ENCODE peak calls at places on chromosomes 2 and 18, in nine cellular contexts. G is cardiac muscle cell; H is brain microvascular endothelial cell; I is choroid plexus epithelial cell; Y is epithelial cell of esophagus; R is upper lobe of right lung; K is psoas muscle; Q is CD4-positive, alpha-beta memory T cell; W is uterus. L is an unnamed sample.

GRCh38 chr18:43524260-43524659 is 247.0 kb upstream of the SYT4 start:
- DNase-seq in G (no peak), H (no peak), I (no peak), Y (no peak), R (no peak), K (no peak), Q (no peak), W (no peak), L (no peak)

GRCh38 chr18:12990977-12991838 is at the start of gene CEP192:
- DNase-seq in G (peak), H (peak), I (peak), Y (peak), R (peak), K (peak), Q (peak), W (peak), L (peak)

GRCh38 chr18:32919799-32920198 is 147.0 kb upstream of the KLHL14 start:
- DNase-seq in G (no peak), H (no peak), I (peak), Y (peak), R (no peak), K (no peak), Q (no peak), W (no peak), L (no peak)

GRCh38 chr2:235314371-235314915 is 179.4 kb upstream of the AGAP1 start:
- DNase-seq in G (peak), H (no peak), I (no peak), Y (no peak), R (no peak), K (no peak), Q (no peak), W (no peak), L (no peak)

GRCh38 chr2:43445248-43445647 is 150.6 kb downstream of the THADA start:
- DNase-seq in G (no peak), H (peak), I (peak), Y (no peak), R (no peak), K (no peak), Q (no peak), W (no peak), L (peak)

GRCh38 chr18:8805552-8805951 is 100.2 kb downstream of the MTCL1 start:
- DNase-seq in G (peak), H (no peak), I (no peak), Y (no peak), R (no peak), K (no peak), Q (no peak), W (no peak), L (no peak)

GRCh38 chr2:121707344-121707919 is 29.2 kb downstream of the NIFK start:
- DNase-seq in G (no peak), H (no peak), I (no peak), Y (no peak), R (no peak), K (no peak), Q (no peak), W (no peak), L (no peak)

GRCh38 chr18:48983793-48984437 is 33.1 kb upstream of the SMAD7 start:
- DNase-seq in G (peak), H (no peak), I (peak), Y (peak), R (no peak), K (no peak), Q (no peak), W (no peak), L (no peak)

GRCh38 chr18:35362531-35362930 is 14.6 kb downstream of the ZNF396 start:
- DNase-seq in G (no peak), H (no peak), I (no peak), Y (no peak), R (no peak), K (no peak), Q (no peak), W (no peak), L (no peak)

GRCh38 chr2:175003875-175004729 is 1.1 kb downstream of the CHN1 start:
- DNase-seq in G (no peak), H (no peak), I (peak), Y (no peak), R (no peak), K (no peak), Q (no peak), W (no peak), L (no peak)

GRCh38 chr2:223597071-223597470 is 5.1 kb downstream of the SCG2 start:
- DNase-seq in G (no peak), H (peak), I (no peak), Y (no peak), R (no peak), K (no peak), Q (no peak), W (no peak), L (no peak)

GRCh38 chr2:210782222-210782621 is 225.8 kb downstream of the CPS1 start:
- DNase-seq in G (no peak), H (no peak), I (no peak), Y (no peak), R (no peak), K (no peak), Q (no peak), W (no peak), L (no peak)

GRCh38 chr2:174025271-174026121 is 60.3 kb upstream of the SP3 start:
- DNase-seq in G (peak), H (peak), I (peak), Y (no peak), R (peak), K (peak), Q (no peak), W (peak), L (peak)

GRCh38 chr2:19045151-19045550 is 313.3 kb downstream of the OSR1 start:
- DNase-seq in G (no peak), H (no peak), I (no peak), Y (no peak), R (no peak), K (no peak), Q (no peak), W (no peak), L (no peak)

GRCh38 chr2:10194021-10194820 is 71.7 kb downstream of the RRM2 start:
- DNase-seq in G (peak), H (no peak), I (no peak), Y (no peak), R (no peak), K (no peak), Q (no peak), W (no peak), L (no peak)

GRCh38 chr18:29123706-29124530 is 947.0 kb upstream of the CDH2 start:
- DNase-seq in G (peak), H (no peak), I (peak), Y (peak), R (no peak), K (no peak), Q (no peak), W (no peak), L (no peak)

GRCh38 chr2:128472789-128473174 is 154.1 kb upstream of the HS6ST1 start:
- DNase-seq in G (peak), H (no peak), I (peak), Y (no peak), R (no peak), K (no peak), Q (no peak), W (no peak), L (peak)

GRCh38 chr2:236935131-236935530 is 150.6 kb upstream of the COPS8 start:
- DNase-seq in G (no peak), H (no peak), I (no peak), Y (no peak), R (no peak), K (no peak), Q (no peak), W (no peak), L (no peak)

GRCh38 chr2:148989882-148990493 is 48.5 kb upstream of the LYPD6B start:
- DNase-seq in G (peak), H (peak), I (peak), Y (peak), R (no peak), K (no peak), Q (peak), W (peak), L (peak)

GRCh38 chr2:9360701-9361100 is 62.6 kb downstream of the ITGB1BP1 start:
- DNase-seq in G (no peak), H (no peak), I (peak), Y (no peak), R (no peak), K (no peak), Q (no peak), W (no peak), L (no peak)

DNA sequence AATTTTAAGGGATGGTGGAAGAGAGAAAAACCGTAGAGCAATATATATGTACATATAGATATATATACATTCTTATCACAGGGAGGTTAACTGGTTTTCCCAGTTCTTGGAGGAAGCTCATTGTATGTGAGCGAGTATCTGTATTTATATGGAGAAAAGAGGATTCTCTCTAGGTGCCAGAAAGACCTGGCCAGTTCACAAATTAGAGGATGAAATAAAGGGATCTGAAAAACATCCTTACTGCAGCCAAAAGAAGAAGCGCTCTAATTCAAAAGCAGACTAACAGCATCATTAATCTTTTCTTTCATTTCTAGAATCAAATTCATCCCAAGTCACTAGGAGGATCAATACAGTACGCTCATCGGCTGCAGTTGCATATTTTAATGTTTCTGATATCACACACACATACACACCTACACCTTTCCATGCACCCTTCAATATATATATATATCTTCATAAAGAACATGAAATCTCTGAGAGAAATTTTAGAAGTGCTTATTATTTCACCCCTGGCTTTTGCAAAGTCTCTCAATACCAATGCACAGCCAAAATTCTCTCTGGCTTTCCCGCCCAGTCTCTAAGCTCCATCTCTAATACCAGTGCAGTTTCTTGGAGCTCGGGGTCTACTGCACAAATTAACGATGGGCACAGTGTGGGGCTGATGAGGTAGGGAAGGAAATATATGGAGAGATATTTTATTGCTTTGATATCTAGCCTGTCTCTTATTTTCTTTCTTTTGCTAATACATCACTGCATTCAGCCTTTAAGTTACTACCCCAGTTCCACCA is 734 bp downstream of the NRXN1 start:
- DNase-seq in G (no peak), H (no peak), I (no peak), Y (no peak), R (no peak), K (no peak), Q (no peak), W (no peak), L (no peak)
- H3K4me3 ChIP-seq in G (peak), H (no peak), I (no peak), Y (no peak), R (no peak), K (no peak), Q (no peak), W (no peak), L (no peak)

DNA sequence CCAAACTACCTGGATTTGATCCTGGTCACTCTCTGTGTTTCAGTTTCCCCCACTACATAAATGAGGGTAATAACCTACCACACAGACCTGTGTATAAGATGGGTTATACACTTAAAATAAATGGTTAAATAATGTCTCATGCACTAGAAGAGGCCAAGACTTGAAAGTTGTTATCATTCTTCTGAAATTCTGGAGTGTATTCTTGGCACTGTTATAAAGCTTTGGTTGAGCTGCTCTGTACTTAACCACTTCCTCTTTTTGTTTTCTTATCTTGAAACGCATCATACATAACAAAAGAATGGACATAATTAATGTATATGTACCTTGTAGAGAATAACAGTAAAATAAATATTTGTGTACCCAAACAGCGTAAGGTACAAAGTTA is 281.0 kb downstream of the AFF3 start:
- DNase-seq in G (peak), H (no peak), I (peak), Y (no peak), R (no peak), K (no peak), Q (no peak), W (no peak), L (no peak)
- H3K4me3 ChIP-seq in G (no peak), H (no peak), I (no peak), Y (no peak), R (no peak), K (no peak), Q (no peak), W (no peak), L (no peak)

DNA sequence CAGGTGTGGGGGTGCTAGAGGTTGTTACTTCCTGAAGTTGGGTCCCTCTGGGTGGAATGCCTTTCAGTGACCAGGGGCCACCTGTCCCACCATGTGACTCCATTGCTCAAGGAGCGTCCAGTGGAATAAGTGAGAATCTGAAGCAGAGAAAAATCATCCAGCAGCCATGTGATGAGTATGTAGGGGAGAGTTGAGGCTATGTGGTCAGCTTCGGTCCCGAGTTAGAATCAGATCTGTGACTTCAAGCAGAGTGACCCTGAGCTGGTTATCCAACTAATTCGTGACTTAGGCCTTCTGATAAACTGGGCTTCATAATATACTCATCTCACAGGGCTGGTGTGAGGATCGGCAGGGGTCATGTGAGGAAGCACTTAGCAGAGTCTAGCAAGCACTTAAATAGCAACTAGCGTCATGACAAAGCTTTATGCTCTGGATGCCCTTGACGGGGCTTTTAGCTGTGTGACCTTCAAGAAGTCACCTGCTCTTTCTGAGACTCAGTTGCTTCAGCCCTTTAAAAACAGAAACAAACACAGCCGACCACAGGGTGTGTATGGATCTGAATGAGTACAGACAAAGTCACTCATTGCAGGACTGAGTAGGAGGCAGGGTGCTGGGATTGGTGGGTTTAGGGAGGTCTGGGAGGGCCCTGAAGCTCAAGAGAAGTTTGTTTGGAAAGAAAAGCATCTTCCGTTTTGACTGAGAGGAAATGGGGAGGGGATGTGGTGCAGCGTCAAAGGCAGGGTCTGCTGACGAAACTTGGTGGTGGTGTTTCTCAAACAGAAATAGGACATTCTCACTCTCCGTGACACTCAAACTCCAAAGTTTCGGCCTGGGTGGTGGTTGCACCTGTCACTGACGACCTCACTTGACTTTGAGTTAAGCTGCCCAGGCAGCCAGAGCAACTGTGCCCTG is 264.0 kb upstream of the CXCR4 start:
- DNase-seq in G (no peak), H (no peak), I (no peak), Y (no peak), R (no peak), K (no peak), Q (peak), W (no peak), L (no peak)
- H3K4me3 ChIP-seq in G (no peak), H (no peak), I (no peak), Y (no peak), R (no peak), K (no peak), Q (peak), W (no peak), L (no peak)

GRCh38 chr2:160380000-160380570 is 113.5 kb downstream of the RBMS1 start:
- DNase-seq in G (no peak), H (no peak), I (no peak), Y (no peak), R (no peak), K (no peak), Q (no peak), W (no peak), L (no peak)
- H3K4me3 ChIP-seq in G (no peak), H (no peak), I (no peak), Y (no peak), R (no peak), K (peak), Q (no peak), W (no peak), L (no peak)

GRCh38 chr2:231412616-231412963 is 17.1 kb downstream of the B3GNT7 start:
- DNase-seq in G (no peak), H (no peak), I (no peak), Y (no peak), R (no peak), K (no peak), Q (no peak), W (no peak), L (no peak)
- H3K4me3 ChIP-seq in G (peak), H (peak), I (peak), Y (peak), R (peak), K (peak), Q (no peak), W (peak), L (peak)

DNA sequence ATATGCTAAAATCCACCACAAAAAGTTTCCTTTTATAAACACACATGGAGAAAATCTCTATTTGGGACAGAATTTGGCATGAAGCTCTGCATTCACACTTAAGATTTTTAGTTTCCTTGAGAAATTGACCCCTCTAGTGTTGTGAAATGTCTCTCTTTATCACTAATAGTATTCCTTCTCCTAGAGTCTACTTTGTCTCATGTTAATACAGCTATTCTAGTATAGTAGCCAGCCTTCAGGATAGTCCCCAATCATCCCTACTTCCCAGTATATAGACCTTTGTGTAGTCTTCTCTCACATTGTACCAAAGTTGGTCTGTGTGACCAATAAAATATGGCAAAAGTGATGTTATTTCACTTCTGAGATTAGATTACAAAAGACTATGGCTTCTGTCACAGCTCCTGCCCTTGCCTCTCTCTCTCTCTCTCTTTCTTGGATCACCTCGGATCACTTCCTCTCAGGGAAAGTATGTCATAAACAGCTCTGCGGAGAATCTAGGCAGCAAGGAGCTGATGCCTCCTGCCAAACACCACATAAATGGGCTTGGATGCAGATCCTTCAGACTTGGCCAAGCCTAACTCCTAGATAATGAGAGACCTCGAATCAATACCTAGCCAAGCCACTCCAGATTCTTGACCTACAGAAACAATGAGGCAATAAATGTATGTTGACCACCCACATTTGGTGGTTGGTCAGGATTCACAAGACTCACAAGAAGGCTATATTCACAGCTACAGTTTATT is 59.7 kb upstream of the NABP1 start:
- DNase-seq in G (peak), H (no peak), I (no peak), Y (no peak), R (no peak), K (no peak), Q (no peak), W (no peak), L (no peak)
- H3K4me3 ChIP-seq in G (no peak), H (no peak), I (no peak), Y (no peak), R (no peak), K (no peak), Q (no peak), W (no peak), L (no peak)

L was measured in skeletal muscle cell.